ENCODE peak calls at places on chromosomes 7 and 10, in seven cellular contexts. Z is neural progenitor cell, I is dorsolateral prefrontal cortex, T is fibroblast of pulmonary artery, B is transverse colon, C is fibroblast of mammary gland, O is ovary. K is an unnamed sample.
A peak's percentile ranks its signal among the peaks of the same experiment; 100 is the strongest.

GRCh38 chr7:602341-603141 is 82.9 kb upstream of the PDGFA start:
- DNase-seq in T (no peak), I (peak; percentile 42), C (peak; percentile 6), B (peak; percentile 21), Z (no peak), O (no peak), K (no peak)

GRCh38 chr10:24035761-24036160 is 173.2 kb upstream of the KIAA1217 start:
- DNase-seq in T (no peak), Z (no peak), C (no peak), I (no peak), O (no peak), B (no peak), K (no peak)

GRCh38 chr7:40694041-40694809 is 559.4 kb downstream of the SUGCT start:
- DNase-seq in Z (no peak), B (no peak), O (no peak), T (no peak), C (no peak), I (no peak), K (no peak)

GRCh38 chr7:4204530-4205165 is 477.4 kb upstream of the FOXK1 start:
- DNase-seq in C (no peak), I (no peak), Z (peak; percentile 68), T (no peak), B (no peak), O (no peak), K (no peak)

GRCh38 chr7:151626422-151627115 is 106.9 kb upstream of the RHEB start:
- DNase-seq in T (no peak), I (no peak), C (no peak), Z (peak; percentile 74), B (peak; percentile 41), O (no peak), K (no peak)

GRCh38 chr10:11910102-11910501 is 86.9 kb downstream of the PROSER2 start:
- DNase-seq in T (no peak), B (no peak), O (no peak), C (no peak), I (no peak), Z (no peak), K (no peak)

GRCh38 chr10:31158000-31158658 is 126.5 kb upstream of the ZNF438 start:
- DNase-seq in Z (no peak), B (no peak), O (no peak), T (peak; percentile 61), I (no peak), C (peak; percentile 79), K (no peak)

GRCh38 chr10:79339266-79339665 is 8.0 kb upstream of the PPIF start:
- DNase-seq in O (no peak), C (no peak), T (no peak), Z (no peak), I (no peak), B (no peak), K (no peak)

GRCh38 chr7:86918245-86918644 is 141.2 kb downstream of the ELAPOR2 start:
- DNase-seq in T (no peak), O (no peak), C (no peak), Z (no peak), I (no peak), B (no peak), K (no peak)

GRCh38 chr7:155961241-155962190 is 149.3 kb upstream of the SHH start:
- DNase-seq in O (no peak), Z (peak; percentile 15), B (no peak), T (peak; percentile 11), C (peak; percentile 25), I (no peak), K (no peak)

GRCh38 chr7:155962191-155962967 is 150.1 kb upstream of the SHH start:
- DNase-seq in C (peak; percentile 34), I (no peak), Z (no peak), T (peak; percentile 45), O (no peak), B (no peak), K (no peak)

GRCh38 chr7:155962968-155963300 is 150.7 kb upstream of the SHH start:
- DNase-seq in Z (no peak), I (no peak), T (no peak), O (no peak), C (no peak), B (no peak), K (no peak)

GRCh38 chr7:155956977-155957376 is 144.7 kb upstream of the SHH start:
- DNase-seq in C (no peak), O (no peak), Z (no peak), B (no peak), I (no peak), T (no peak), K (no peak)

DNA sequence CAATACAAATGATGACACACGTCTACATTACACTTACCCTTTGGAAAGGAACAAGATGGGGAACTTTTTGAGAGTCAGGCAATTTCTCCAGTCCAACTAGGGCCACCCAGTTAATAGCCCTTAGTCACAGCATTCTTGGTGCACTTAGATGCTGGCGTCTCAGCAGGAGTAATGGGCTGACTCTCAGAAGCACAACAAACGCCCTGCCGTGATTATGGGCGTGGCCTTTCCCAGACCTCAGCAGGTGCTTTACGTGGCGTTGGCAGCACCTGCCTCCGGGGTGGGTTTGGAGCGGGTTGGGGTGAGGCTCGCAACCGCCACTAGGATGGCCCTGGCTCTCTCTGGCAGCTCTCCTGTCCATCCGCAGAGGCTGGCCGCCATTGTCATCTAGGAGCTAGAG is 147.6 kb upstream of the SHH start:
- DNase-seq in I (no peak), O (no peak), C (no peak), T (no peak), B (peak; percentile 69), Z (no peak), K (no peak)
- H3K4me3 ChIP-seq in I (no peak overlapping the region), O (no peak overlapping the region), C (no peak overlapping the region), T (no peak overlapping the region), B (no peak overlapping the region), Z (no peak overlapping the region), K (no peak overlapping the region)

GRCh38 chr10:70441877-70442205 is 360 bp upstream of the NODAL start:
- DNase-seq in C (no peak), O (no peak), B (no peak), I (no peak), Z (peak; percentile 21), T (no peak), K (no peak)

GRCh38 chr10:70440296-70441160 is 953 bp downstream of the NODAL start:
- DNase-seq in T (no peak), Z (peak; percentile 61), O (no peak), I (no peak), C (no peak), B (no peak), K (no peak)

GRCh38 chr10:70444613-70445222 is 3.2 kb upstream of the NODAL start:
- DNase-seq in T (no peak), O (no peak), B (no peak), Z (no peak), C (no peak), I (no peak), K (no peak)

GRCh38 chr10:70442332-70442988 is 979 bp upstream of the NODAL start:
- DNase-seq in Z (no peak), C (no peak), I (no peak), B (peak; percentile 46), O (no peak), T (no peak), K (no peak)

DNA sequence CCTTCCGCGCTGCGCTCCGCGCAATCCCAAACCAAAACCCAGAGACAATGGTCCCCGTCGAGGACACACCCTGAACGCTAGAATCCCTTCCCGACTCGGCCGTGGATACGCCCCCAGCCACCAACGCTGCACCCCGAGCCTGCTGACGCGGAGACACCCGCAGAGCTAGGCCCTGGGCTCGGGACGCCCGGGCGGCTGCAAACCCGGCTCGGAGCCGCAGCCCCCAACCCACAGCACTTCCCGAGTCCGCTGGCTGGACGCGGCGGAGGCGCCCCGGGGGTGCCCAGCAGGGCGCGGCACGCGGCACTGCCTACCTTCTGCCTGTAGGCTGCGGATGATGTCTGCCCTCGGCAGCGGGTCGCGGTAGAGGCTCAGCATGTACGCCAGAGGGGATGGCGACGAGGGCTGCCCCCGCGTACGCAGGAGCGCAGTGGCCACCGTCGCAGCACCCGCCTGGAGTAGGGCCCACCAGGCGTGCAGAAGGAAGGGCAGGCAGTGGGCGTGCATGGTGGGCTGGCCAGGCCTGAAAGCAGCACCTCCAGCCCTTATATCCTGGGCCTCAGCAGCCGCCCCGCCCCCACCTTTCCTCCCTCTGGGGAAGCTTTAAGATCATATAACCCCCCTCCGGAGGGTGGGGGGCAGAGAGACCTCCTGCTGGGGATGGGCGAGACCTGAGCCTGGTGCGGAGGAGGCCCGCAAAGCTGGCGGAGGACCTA is at the start of gene NODAL:
- DNase-seq in C (no peak), T (no peak), O (no peak), B (no peak), Z (peak; percentile 44), I (no peak), K (no peak)
- H3K4me3 ChIP-seq in C (no peak within 1 kb of the TSS), T (no peak within 1 kb of the TSS), O (no peak within 1 kb of the TSS), B (no peak within 1 kb of the TSS), Z (peak within 1 kb of the TSS; percentile 37), I (peak within 1 kb of the TSS; percentile 20), K (no peak within 1 kb of the TSS)

GRCh38 chr10:90313548-90314325 is 544.1 kb downstream of the HTR7 start:
- DNase-seq in I (no peak), T (no peak), B (no peak), O (no peak), C (peak; percentile 60), Z (no peak), K (no peak)

GRCh38 chr10:90318659-90319058 is 539.2 kb downstream of the HTR7 start:
- DNase-seq in I (no peak), B (no peak), T (no peak), Z (no peak), O (no peak), C (no peak), K (no peak)

GRCh38 chr10:90319188-90319914 is 538.5 kb downstream of the HTR7 start:
- DNase-seq in I (no peak), B (no peak), Z (peak; percentile 53), T (peak; percentile 87), C (peak; percentile 95), O (no peak), K (no peak)

GRCh38 chr10:90317172-90317571 is 540.7 kb downstream of the HTR7 start:
- DNase-seq in B (no peak), T (no peak), O (no peak), C (no peak), Z (no peak), I (no peak), K (no peak)

DNA sequence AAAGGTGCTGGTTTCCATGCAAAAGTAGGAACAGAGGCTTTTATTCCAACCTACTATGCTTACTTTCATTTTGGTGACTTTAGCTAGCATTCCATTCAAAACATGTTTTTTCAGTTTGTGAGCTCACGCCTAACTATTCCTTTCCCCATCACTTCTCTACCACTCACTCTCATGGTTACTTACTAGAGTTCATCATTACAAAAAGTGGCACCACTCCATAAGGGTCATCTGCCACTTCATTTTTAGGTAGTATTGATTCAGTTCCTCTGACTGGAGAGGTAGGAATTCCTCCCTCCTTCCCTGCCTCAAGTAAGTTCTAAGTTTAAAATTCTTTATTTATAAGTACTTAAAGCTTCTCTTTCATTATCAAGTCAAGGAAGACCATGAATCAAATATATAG is 543.1 kb downstream of the HTR7 start:
- DNase-seq in Z (no peak), B (no peak), C (peak; percentile 38), I (no peak), O (no peak), T (no peak), K (no peak)
- H3K4me3 ChIP-seq in Z (no peak overlapping the region), B (no peak overlapping the region), C (no peak overlapping the region), I (no peak overlapping the region), O (no peak overlapping the region), T (no peak overlapping the region), K (no peak overlapping the region)

DNA sequence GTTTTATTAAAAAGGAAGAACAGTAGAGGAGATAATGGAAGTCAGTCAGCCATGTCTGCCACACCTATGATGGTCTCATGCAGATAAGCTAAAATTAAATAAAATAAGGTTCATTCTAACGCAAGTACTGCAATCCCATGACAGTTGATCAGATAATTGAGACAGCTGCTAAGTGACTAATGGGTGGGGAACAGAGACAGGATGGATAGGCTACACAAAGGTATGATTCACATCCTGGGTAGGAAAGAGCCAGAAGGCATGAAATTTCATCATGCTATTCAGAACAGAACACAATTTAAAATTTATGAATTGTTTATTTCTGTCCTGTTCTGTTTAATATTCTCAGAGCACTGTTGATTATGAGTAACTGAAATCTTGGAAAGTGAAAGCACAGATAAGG is 381.7 kb upstream of the SORCS1 start:
- DNase-seq in B (no peak), O (no peak), Z (no peak), C (peak; percentile 79), T (peak; percentile 80), I (no peak), K (no peak)
- H3K4me3 ChIP-seq in B (no peak overlapping the region), O (no peak overlapping the region), Z (no peak overlapping the region), C (no peak overlapping the region), T (no peak overlapping the region), I (no peak overlapping the region), K (no peak overlapping the region)

K was measured in uterus.